ENCODE peak calls at places on chromosome 10, in six cellular contexts. R is tibial artery; Z is fibroblast of lung; P is ovary; X is kidney; A is CD8-positive, alpha-beta memory T cell. O is an unnamed sample.
A peak's percentile ranks its signal among the peaks of the same experiment; 100 is the strongest.

GRCh38 chr10:76736392-76736791 is 901.2 kb downstream of the KCNMA1 start:
- DNase-seq in R (no peak), P (no peak), A (peak; percentile 12), Z (no peak), X (no peak), O (no peak)

GRCh38 chr10:1782841-1783240 is 45.5 kb upstream of the ADARB2 start:
- DNase-seq in R (no peak), Z (no peak), A (no peak), X (no peak), P (no peak), O (no peak)

GRCh38 chr10:9018161-9018843 is 963.8 kb downstream of the GATA3 start:
- DNase-seq in Z (no peak), P (no peak), R (no peak), A (no peak), X (no peak), O (no peak)

GRCh38 chr10:740936-741431 is 51.5 kb upstream of the DIP2C start:
- DNase-seq in P (no peak), R (no peak), Z (no peak), A (no peak), X (no peak), O (no peak)

GRCh38 chr10:5805260-5805659 is 8.0 kb downstream of the GDI2 start:
- DNase-seq in P (no peak), A (no peak), R (no peak), X (no peak), Z (no peak), O (no peak)

GRCh38 chr10:78553792-78554191 is 515.0 kb upstream of the ZMIZ1 start:
- DNase-seq in P (no peak), X (no peak), R (no peak), Z (no peak), A (no peak), O (no peak)

GRCh38 chr10:14200645-14201534 is 129.8 kb downstream of the FRMD4A start:
- DNase-seq in Z (peak; percentile 42), R (no peak), A (no peak), X (no peak), P (no peak), O (no peak)

GRCh38 chr10:133439517-133440461 is 14.0 kb upstream of the SCART1 start:
- DNase-seq in A (no peak), P (no peak), R (no peak), Z (no peak), X (no peak), O (no peak)

GRCh38 chr10:113294868-113295267 is 258.0 kb upstream of the HABP2 start:
- DNase-seq in P (no peak), R (no peak), A (no peak), X (no peak), Z (no peak), O (no peak)

GRCh38 chr10:84375011-84375410 is 46.6 kb downstream of the CCSER2 start:
- DNase-seq in X (no peak), Z (peak; percentile 52), A (peak; percentile 40), R (no peak), P (no peak), O (no peak)

DNA sequence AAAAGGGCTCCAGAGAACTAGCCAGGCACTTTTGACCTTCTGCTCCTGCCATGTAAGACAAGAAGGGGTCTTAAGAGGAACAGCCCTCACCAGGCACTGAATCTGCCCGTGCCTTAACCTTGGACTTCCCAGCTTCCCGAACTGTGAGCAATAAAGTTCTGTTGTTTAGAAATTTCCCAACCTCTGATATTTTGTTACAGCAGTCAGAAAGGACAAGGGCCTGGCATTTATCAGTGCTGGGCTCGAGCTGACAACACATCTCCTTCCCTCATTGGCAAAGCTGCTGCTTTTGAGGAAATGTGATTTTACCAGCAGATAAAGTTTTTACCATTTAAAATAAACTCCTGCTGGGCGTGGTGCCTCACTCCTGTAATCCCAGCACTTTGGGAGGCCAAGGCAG is 103.5 kb downstream of the GPR26 start:
- DNase-seq in A (no peak), P (no peak), Z (no peak), R (no peak), X (no peak), O (no peak)
- H3K27ac ChIP-seq in A (no peak overlapping the region), P (no peak overlapping the region), Z (no peak overlapping the region), R (no peak overlapping the region), X (no peak overlapping the region), O (no peak overlapping the region)

GRCh38 chr10:101393378-101393777 is 39.4 kb downstream of the BTRC start:
- DNase-seq in Z (no peak), A (no peak), X (no peak), R (no peak), P (no peak), O (no peak)

GRCh38 chr10:101385866-101386658 is 32.1 kb downstream of the BTRC start:
- DNase-seq in X (no peak), Z (no peak), P (no peak), A (no peak), R (no peak), O (no peak)

GRCh38 chr10:101389986-101390531 is 36.1 kb downstream of the BTRC start:
- DNase-seq in A (no peak), R (no peak), X (no peak), P (no peak), Z (no peak), O (no peak)

GRCh38 chr10:101386659-101387259 is 32.8 kb downstream of the BTRC start:
- DNase-seq in P (no peak), R (no peak), Z (no peak), A (no peak), X (no peak), O (no peak)

GRCh38 chr10:101388671-101389276 is 34.8 kb downstream of the BTRC start:
- DNase-seq in A (no peak), P (no peak), Z (no peak), X (no peak), R (no peak), O (no peak)
- H3K4me1 ChIP-seq in A (no peaks in the 10 kb centered on the region), P (peaks cover 4% of the 10 kb centered on the region), Z (no peaks in the 10 kb centered on the region), X (no peaks in the 10 kb centered on the region), R (peaks cover 15% of the 10 kb centered on the region), O (no peaks in the 10 kb centered on the region)

GRCh38 chr10:60794953-60795352 is 16.7 kb downstream of the CDK1 start:
- DNase-seq in A (no peak), Z (no peak), R (no peak), P (no peak), X (no peak), O (no peak)

GRCh38 chr10:60796481-60796880 is 18.2 kb downstream of the CDK1 start:
- DNase-seq in R (no peak), P (no peak), A (no peak), Z (no peak), X (no peak), O (no peak)

GRCh38 chr10:60797200-60797599 is 18.9 kb downstream of the CDK1 start:
- DNase-seq in X (no peak), R (no peak), P (no peak), A (no peak), Z (no peak), O (no peak)

GRCh38 chr10:60798031-60798430 is 19.8 kb downstream of the CDK1 start:
- DNase-seq in Z (peak; percentile 24), A (no peak), X (no peak), R (no peak), P (no peak), O (no peak)

DNA sequence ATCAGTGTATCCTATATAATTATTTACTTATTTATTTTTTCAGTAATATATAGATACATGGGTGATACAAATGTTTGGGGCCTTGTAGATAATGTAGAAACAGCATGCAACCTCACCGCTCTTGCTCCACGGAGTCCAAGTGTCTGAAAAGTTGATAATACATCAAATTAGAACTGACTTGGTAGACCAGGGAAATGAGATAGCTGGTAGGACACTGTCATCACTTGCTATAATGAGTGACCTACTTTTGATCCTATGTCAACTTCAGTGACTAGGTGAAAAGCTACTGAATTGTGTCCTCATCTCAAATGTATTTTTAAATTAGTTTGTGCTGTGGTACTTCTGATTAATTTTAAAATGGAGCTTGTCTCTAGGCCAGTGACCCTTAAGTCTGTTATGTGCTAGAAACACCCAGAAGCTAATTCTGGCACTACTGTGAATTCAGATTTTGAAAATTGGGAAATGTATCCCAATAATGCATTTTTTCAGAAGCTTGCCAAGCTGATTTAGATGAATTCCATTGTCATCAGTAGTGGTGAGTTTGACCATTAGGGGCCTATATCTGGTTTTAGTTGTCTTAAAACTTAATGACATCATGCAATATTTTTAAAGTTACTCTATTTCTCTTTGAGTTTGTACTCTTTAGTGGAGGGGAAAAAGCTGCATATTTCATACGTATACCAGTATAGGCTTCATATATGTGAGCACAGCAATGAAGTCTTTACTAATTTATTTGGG is 17.4 kb downstream of the CDK1 start:
- DNase-seq in X (no peak), R (no peak), P (no peak), A (no peak), Z (no peak), O (no peak)
- H3K36me3 ChIP-seq in X (no peaks in the 10 kb centered on the region), R (no peaks in the 10 kb centered on the region), P (no peaks in the 10 kb centered on the region), A (no peaks in the 10 kb centered on the region), Z (peaks cover 2% of the 10 kb centered on the region), O (no peaks in the 10 kb centered on the region)

GRCh38 chr10:43584051-43584450 is 9.6 kb upstream of the ZNF239 start:
- DNase-seq in X (no peak), R (no peak), Z (no peak), P (no peak), A (no peak), O (no peak)
- H3K27ac ChIP-seq in X (no peak overlapping the region), R (no peak overlapping the region), Z (no peak overlapping the region), P (no peak overlapping the region), A (no peak overlapping the region), O (no peak overlapping the region)

DNA sequence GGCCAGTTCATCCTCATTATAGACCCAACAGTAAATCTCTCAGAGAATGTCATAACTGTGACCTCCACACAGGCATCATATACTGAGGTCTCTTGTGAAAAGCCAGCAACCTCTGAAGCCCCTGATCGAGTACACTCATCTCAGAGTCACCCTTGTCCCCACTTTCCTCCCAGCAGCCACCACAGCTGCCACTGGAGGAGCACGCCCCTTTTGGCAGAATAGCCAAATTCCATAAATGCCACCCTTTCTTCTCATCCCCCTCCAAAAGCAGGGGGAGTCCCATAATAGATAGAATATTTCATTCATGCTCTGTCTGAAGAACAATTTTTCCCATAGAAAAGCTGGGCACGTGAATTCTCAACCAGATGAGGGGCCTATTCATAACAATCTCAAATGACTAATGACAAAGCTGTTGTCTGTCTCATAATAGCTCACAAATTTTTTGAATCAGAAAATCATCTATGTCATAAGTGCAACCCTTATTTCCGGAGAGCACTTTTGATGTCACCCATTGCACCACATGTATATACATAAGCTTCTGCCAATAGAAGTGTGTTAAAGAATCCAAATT is 47.4 kb downstream of the SGMS1 start:
- DNase-seq in P (no peak), R (no peak), X (no peak), A (no peak), Z (no peak), O (no peak)
- H3K4me1 ChIP-seq in P (peaks cover 11% of the 10 kb centered on the region), R (peaks cover 40% of the 10 kb centered on the region), X (peaks cover 29% of the 10 kb centered on the region), A (peaks cover 10% of the 10 kb centered on the region), Z (peaks cover 9% of the 10 kb centered on the region), O (peaks cover 4% of the 10 kb centered on the region)

GRCh38 chr10:132237871-132238270 is 51.1 kb downstream of the DPYSL4 start:
- DNase-seq in Z (no peak), X (peak; percentile 34), R (no peak), P (peak; percentile 28), A (no peak), O (no peak)
- H3K36me3 ChIP-seq in Z (no peaks in the 10 kb centered on the region), X (no peaks in the 10 kb centered on the region), R (no peaks in the 10 kb centered on the region), P (no peaks in the 10 kb centered on the region), A (no peaks in the 10 kb centered on the region), O (no peaks in the 10 kb centered on the region)